ENCODE peak calls at places on chromosomes 11 and 22, in four cellular contexts. E is AG10803, H is GM12865, R is transverse colon. J is an unnamed sample.

GRCh38 chr11:83778598-83778997 is 492.4 kb upstream of the CCDC90B start:
- DNase-seq in E (no peak), H (no peak), R (no peak), J (no peak)

GRCh38 chr22:28736296-28737155 is 5.1 kb downstream of the CHEK2 start:
- DNase-seq in E (no peak), H (no peak), R (no peak), J (no peak)

GRCh38 chr22:27170491-27170890 is 513.1 kb downstream of the MIAT start:
- DNase-seq in E (peak; percentile 99), H (no peak), R (no peak), J (peak; percentile 74)

GRCh38 chr11:94968334-94968958 is 4.9 kb downstream of the CWC15 start:
- DNase-seq in E (peak; percentile 78), H (no peak), R (no peak), J (no peak)

GRCh38 chr22:44663256-44663999 is 38.6 kb upstream of the PRR5 start:
- DNase-seq in E (no peak), H (no peak), R (no peak), J (no peak)

GRCh38 chr11:726278-726915 is 20.4 kb downstream of the EPS8L2 start:
- DNase-seq in E (no peak), H (peak; percentile 58), R (peak; percentile 77), J (no peak)

GRCh38 chr11:88544656-88545280 is 207.2 kb upstream of the CTSC start:
- DNase-seq in E (peak; percentile 67), H (no peak), R (no peak), J (no peak)

GRCh38 chr22:44311855-44312170 is 938 bp downstream of the SHISAL1 start:
- DNase-seq in E (peak; percentile 80), H (no peak), R (no peak), J (no peak)

GRCh38 chr11:45333506-45333971 is 47.4 kb upstream of the SYT13 start:
- DNase-seq in E (peak; percentile 45), H (peak; percentile 19), R (peak; percentile 28), J (no peak)

GRCh38 chr11:87445002-87445401 is 407.3 kb downstream of the TMEM135 start:
- DNase-seq in E (peak; percentile 88), H (no peak), R (no peak), J (no peak)

GRCh38 chr11:110174645-110175310 is 81.6 kb downstream of the ZC3H12C start:
- DNase-seq in E (peak; percentile 29), H (no peak), R (no peak), J (no peak)

GRCh38 chr22:25448435-25449051 is 115.9 kb upstream of the GRK3 start:
- DNase-seq in E (peak; percentile 13), H (peak; percentile 28), R (no peak), J (no peak)

GRCh38 chr11:77212314-77213007 is 84.4 kb downstream of the MYO7A start:
- DNase-seq in E (no peak), H (no peak), R (no peak), J (no peak)

GRCh38 chr11:64643927-64644326 is 52.9 kb downstream of the SLC22A12 start:
- DNase-seq in E (no peak), H (no peak), R (no peak), J (no peak)
- H3K4me3 ChIP-seq in E (no peak overlapping the region), H (no peak overlapping the region), R (peak overlapping the region; percentile 35), J (no peak overlapping the region)

GRCh38 chr22:38062782-38063181 is 5.6 kb downstream of the PICK1 start:
- DNase-seq in E (no peak), H (no peak), R (peak; percentile 23), J (no peak)

GRCh38 chr22:38051261-38051660 is 5.9 kb upstream of the PICK1 start:
- DNase-seq in E (no peak), H (no peak), R (no peak), J (no peak)

GRCh38 chr22:38051900-38052862 is 5.0 kb upstream of the PICK1 start:
- DNase-seq in E (peak; percentile 63), H (peak; percentile 87), R (peak; percentile 83), J (no peak)

GRCh38 chr22:38056969-38057841 is at the start of gene PICK1:
- DNase-seq in E (peak; percentile 88), H (peak; percentile 89), R (peak; percentile 85), J (peak; percentile 65)
- TF ChIP-seq CTCF in E (no peak), H (peak; percentile 7), R (no peak), J (no peak)

DNA sequence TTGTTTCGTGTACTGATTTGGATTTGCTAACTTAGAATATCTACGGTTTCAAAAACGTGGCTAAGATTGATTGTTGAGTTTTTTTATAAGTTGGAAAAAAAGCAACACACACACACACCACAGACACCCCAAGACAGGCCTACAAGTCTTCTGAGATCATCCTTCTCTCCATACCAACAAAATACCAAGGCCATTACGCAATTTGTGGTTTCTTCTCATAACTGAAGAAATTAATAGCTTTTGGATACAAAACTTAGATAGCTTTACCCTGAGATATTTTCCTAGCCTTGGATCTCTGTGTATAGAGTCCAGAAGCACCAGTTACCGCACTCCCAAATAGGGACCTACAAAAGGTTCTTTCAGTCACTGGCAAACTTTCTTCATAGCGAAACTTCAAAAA is 113.6 kb downstream of the SIK3 start:
- DNase-seq in E (peak; percentile 99), H (no peak), R (no peak), J (no peak)
- H3K4me3 ChIP-seq in E (peak overlapping the region; percentile 17), H (no peak overlapping the region), R (no peak overlapping the region), J (no peak overlapping the region)

GRCh38 chr11:71357414-71357813 is 90.8 kb downstream of the DHCR7 start:
- DNase-seq in E (no peak), H (no peak), R (no peak), J (no peak)
- TF ChIP-seq CTCF in E (no peak), H (no peak), R (no peak), J (no peak)

GRCh38 chr11:104260456-104260855 is 96.5 kb upstream of the PDGFD start:
- DNase-seq in E (no peak), H (no peak), R (no peak), J (no peak)

GRCh38 chr11:104254347-104254746 is 90.4 kb upstream of the PDGFD start:
- DNase-seq in E (no peak), H (peak; percentile 58), R (no peak), J (no peak)

GRCh38 chr11:104256525-104256924 is 92.6 kb upstream of the PDGFD start:
- DNase-seq in E (no peak), H (no peak), R (no peak), J (no peak)

GRCh38 chr11:104259121-104259610 is 95.2 kb upstream of the PDGFD start:
- DNase-seq in E (no peak), H (no peak), R (no peak), J (no peak)
- H3K4me3 ChIP-seq in E (no peak overlapping the region), H (no peak overlapping the region), R (no peak overlapping the region), J (no peak overlapping the region)

DNA sequence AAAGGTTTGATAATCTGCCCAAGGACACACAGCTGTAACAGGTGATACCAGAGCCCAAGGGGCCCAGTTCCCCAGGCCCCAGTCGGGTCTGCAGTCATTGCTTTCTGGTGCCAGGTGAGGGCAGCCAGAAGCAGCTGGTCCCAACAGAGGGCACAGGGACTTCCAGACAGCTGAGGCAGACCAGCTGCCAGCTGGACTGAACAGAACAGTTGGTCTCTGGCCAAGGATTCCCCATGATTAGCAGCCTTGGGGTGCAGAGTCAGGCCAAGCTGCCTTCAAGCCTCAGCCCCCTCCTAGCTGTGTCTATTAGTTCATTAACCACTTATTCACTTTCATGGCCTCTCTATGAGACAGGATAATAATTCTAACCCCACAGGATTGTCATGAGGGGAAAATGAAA is 105.5 kb downstream of the RRAS2 start:
- DNase-seq in E (no peak), H (no peak), R (no peak), J (no peak)
- TF ChIP-seq CTCF in E (no peak), H (peak; percentile 4), R (no peak), J (no peak)

DNA sequence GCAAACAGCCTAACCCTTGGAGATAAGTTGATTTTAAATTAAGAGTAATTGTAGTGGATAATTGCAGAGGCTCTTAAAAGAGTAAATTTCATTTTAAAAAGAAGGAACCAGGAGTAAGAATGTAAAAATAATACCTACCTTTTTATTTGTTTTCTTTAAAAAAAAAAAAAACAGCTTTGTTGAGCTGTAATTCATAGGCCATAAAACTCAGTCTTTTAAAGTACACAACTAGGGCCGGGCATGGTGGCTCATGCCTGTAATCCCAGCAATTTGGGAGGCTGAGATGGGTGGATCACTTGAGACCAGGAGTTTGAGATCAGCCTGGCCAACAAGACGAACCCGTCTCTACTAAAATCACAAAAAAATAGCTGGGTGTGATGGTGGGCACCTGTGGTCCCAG is 42.4 kb downstream of the MTMR3 start:
- DNase-seq in E (no peak), H (no peak), R (no peak), J (no peak)
- H3K4me3 ChIP-seq in E (no peak overlapping the region), H (no peak overlapping the region), R (no peak overlapping the region), J (no peak overlapping the region)

GRCh38 chr11:64097468-64098317 is 62.0 kb downstream of the FLRT1 start:
- DNase-seq in E (no peak), H (no peak), R (no peak), J (no peak)

GRCh38 chr11:64100345-64100744 is 64.6 kb downstream of the FLRT1 start:
- DNase-seq in E (no peak), H (peak; percentile 54), R (no peak), J (no peak)

GRCh38 chr11:64096835-64097234 is 61.1 kb downstream of the FLRT1 start:
- DNase-seq in E (no peak), H (no peak), R (no peak), J (no peak)

GRCh38 chr11:64099436-64099835 is 63.7 kb downstream of the FLRT1 start:
- DNase-seq in E (no peak), H (no peak), R (no peak), J (no peak)

DNA sequence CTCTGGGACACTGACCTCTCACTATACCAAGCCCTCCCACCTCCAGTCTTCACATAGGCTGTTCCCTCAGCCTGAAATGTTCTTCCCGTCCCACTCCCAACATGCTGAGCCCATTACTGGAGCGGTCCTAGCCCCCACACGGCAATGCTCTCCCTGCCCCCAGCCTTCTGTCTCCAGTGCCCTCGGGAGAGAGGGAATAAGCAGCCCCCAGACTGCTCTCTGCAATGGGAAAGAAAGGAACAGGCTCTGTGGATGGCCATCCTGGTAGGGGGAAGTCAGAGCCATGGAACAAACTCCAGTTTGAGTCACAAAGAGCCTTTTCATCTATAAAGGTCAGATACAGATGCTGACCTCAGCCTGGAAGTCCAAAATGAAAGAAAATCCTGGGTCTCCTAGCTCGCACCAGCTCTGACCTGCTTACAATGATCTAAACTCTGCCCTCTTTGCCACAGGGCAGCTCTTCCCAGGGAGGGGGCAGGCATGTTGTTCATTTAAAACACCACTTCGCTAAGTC is 62.6 kb downstream of the FLRT1 start:
- DNase-seq in E (no peak), H (no peak), R (no peak), J (no peak)
- TF ChIP-seq CTCF in E (no peak), H (no peak), R (no peak), J (no peak)

GRCh38 chr22:39534591-39535301 is 2.2 kb upstream of the RPS19BP1 start:
- DNase-seq in E (peak; percentile 53), H (peak; percentile 72), R (peak; percentile 89), J (no peak)
- H3K4me3 ChIP-seq in E (peak overlapping the region; percentile 17), H (no peak overlapping the region), R (no peak overlapping the region), J (no peak overlapping the region)

GRCh38 chr22:35719212-35719869 is 1.7 kb downstream of the APOL5 start:
- DNase-seq in E (no peak), H (peak; percentile 23), R (no peak), J (no peak)
- TF ChIP-seq CTCF in E (no peak), H (peak; percentile 12), R (no peak), J (no peak)